ENCODE peak calls at places on chromosomes 2 and 18, in six cellular contexts. One of them, this sample, is unnamed.

GRCh38 chr2:133553838-133554408 is 14.3 kb downstream of the NCKAP5 start:
- DNase-seq in IMR-90: no peak
- DNase-seq in sigmoid colon: no peak
- DNase-seq in K562: no peak
- DNase-seq in heart left ventricle: no peak
- DNase-seq in stomach: no peak
- DNase-seq in this sample: no peak

GRCh38 chr2:221629478-221629877 is 57.4 kb upstream of the EPHA4 start:
- DNase-seq in stomach: no peak
- DNase-seq in IMR-90: peak; percentile 87
- DNase-seq in K562: no peak
- DNase-seq in heart left ventricle: no peak
- DNase-seq in sigmoid colon: no peak
- DNase-seq in this sample: peak; percentile 38

GRCh38 chr2:24822049-24822706 is 29.0 kb downstream of the CENPO start:
- DNase-seq in heart left ventricle: no peak
- DNase-seq in K562: no peak
- DNase-seq in stomach: peak; percentile 10
- DNase-seq in sigmoid colon: peak; percentile 36
- DNase-seq in IMR-90: no peak
- DNase-seq in this sample: no peak

GRCh38 chr2:195486520-195486919 is 170.5 kb upstream of the SLC39A10 start:
- DNase-seq in stomach: no peak
- DNase-seq in sigmoid colon: no peak
- DNase-seq in heart left ventricle: no peak
- DNase-seq in IMR-90: no peak
- DNase-seq in K562: no peak
- DNase-seq in this sample: no peak

GRCh38 chr2:240566203-240567136 is 1.8 kb upstream of the RNPEPL1 start:
- DNase-seq in IMR-90: peak; percentile 70
- DNase-seq in heart left ventricle: peak; percentile 96
- DNase-seq in K562: peak; percentile 84
- DNase-seq in sigmoid colon: peak; percentile 98
- DNase-seq in stomach: peak; percentile 97
- DNase-seq in this sample: peak; percentile 88

GRCh38 chr18:37160038-37160745 is 331.3 kb downstream of the KIAA1328 start:
- DNase-seq in stomach: no peak
- DNase-seq in sigmoid colon: no peak
- DNase-seq in K562: no peak
- DNase-seq in heart left ventricle: no peak
- DNase-seq in IMR-90: no peak
- DNase-seq in this sample: no peak

GRCh38 chr2:133140620-133141019 is 427.6 kb downstream of the NCKAP5 start:
- DNase-seq in sigmoid colon: no peak
- DNase-seq in heart left ventricle: no peak
- DNase-seq in stomach: no peak
- DNase-seq in K562: no peak
- DNase-seq in IMR-90: no peak
- DNase-seq in this sample: no peak

GRCh38 chr2:68646303-68646702 is 2.9 kb downstream of the PROKR1 start:
- DNase-seq in IMR-90: no peak
- DNase-seq in sigmoid colon: no peak
- DNase-seq in stomach: no peak
- DNase-seq in heart left ventricle: no peak
- DNase-seq in K562: no peak
- DNase-seq in this sample: no peak

GRCh38 chr2:177549171-177549570 is 156.6 kb downstream of the AGPS start:
- DNase-seq in sigmoid colon: no peak
- DNase-seq in K562: no peak
- DNase-seq in stomach: no peak
- DNase-seq in IMR-90: no peak
- DNase-seq in heart left ventricle: no peak
- DNase-seq in this sample: no peak

GRCh38 chr2:10891391-10891790 is 20.3 kb upstream of the KCNF1 start:
- DNase-seq in sigmoid colon: no peak
- DNase-seq in heart left ventricle: no peak
- DNase-seq in stomach: no peak
- DNase-seq in K562: no peak
- DNase-seq in IMR-90: no peak
- DNase-seq in this sample: no peak

GRCh38 chr2:60106836-60107529 is 446.5 kb downstream of the BCL11A start:
- DNase-seq in stomach: no peak
- DNase-seq in IMR-90: no peak
- DNase-seq in sigmoid colon: no peak
- DNase-seq in K562: no peak
- DNase-seq in heart left ventricle: peak; percentile 78
- DNase-seq in this sample: no peak

GRCh38 chr2:120223034-120223912 is at the start of gene TMEM185B:
- DNase-seq in heart left ventricle: peak; percentile 92
- DNase-seq in IMR-90: peak; percentile 76
- DNase-seq in K562: peak; percentile 96
- DNase-seq in stomach: peak; percentile 92
- DNase-seq in sigmoid colon: peak; percentile 95
- DNase-seq in this sample: peak; percentile 95
- TF ChIP-seq POLR2A in heart left ventricle: no peak
- TF ChIP-seq POLR2A in IMR-90: peak; percentile 83
- TF ChIP-seq POLR2A in K562: peak; percentile 86
- TF ChIP-seq POLR2A in stomach: no peak
- TF ChIP-seq POLR2A in sigmoid colon: no peak
- TF ChIP-seq POLR2A in this sample: peak; percentile 75

GRCh38 chr2:98730851-98731708 is at the start of gene MGAT4A:
- DNase-seq in IMR-90: no peak
- DNase-seq in sigmoid colon: peak; percentile 90
- DNase-seq in K562: peak; percentile 83
- DNase-seq in stomach: peak; percentile 82
- DNase-seq in heart left ventricle: peak; percentile 88
- DNase-seq in this sample: peak; percentile 73
- TF ChIP-seq POLR2A in IMR-90: no peak
- TF ChIP-seq POLR2A in sigmoid colon: no peak
- TF ChIP-seq POLR2A in K562: no peak
- TF ChIP-seq POLR2A in stomach: no peak
- TF ChIP-seq POLR2A in heart left ventricle: no peak
- TF ChIP-seq POLR2A in this sample: peak; percentile 34

DNA sequence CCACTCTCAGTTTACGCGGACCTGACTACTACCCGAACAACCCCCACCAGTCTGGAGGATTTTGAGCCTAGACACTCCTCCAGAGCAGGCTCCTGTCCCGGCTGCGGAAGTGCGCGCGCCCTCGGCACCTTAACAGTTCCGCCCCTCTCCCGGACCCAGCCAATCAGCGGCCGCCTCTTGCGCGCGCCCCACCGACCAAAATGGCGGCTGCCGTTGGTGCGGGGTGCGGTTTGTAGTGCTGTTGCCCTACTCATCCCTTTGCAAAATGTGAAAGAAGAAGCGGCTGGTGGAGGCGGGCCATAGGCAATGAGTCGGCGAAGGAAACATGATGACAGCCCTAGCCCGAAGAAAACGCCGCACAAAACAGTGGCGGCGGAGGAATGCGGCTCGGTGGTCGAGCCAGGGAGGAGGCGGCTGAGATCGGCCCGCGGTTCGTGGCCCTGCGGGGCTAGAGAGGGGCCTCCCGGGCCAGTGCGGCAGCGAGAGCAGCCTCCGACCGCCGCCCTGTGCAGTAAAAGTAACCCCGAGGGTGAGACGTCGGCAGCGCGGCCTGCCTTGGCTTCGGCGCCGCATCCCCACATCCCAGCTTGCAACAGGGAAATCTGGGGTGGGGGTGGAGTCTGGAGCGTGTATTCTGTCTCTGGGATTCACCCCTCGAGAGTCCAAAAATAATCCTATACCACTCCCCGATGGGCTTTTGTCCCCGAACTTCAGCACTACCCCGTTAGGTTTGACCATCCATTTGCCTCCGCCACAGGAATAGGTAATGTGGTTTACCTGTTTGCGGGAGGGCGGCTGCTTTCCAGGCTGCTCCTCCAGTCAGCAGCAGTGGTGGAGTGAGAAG is at the start of gene ETAA1:
- DNase-seq in stomach: peak; percentile 93
- DNase-seq in heart left ventricle: peak; percentile 95
- DNase-seq in sigmoid colon: peak; percentile 97
- DNase-seq in K562: peak; percentile 98
- DNase-seq in IMR-90: peak; percentile 90
- DNase-seq in this sample: peak; percentile 70
- TF ChIP-seq POLR2A in stomach: no peak
- TF ChIP-seq POLR2A in heart left ventricle: no peak
- TF ChIP-seq POLR2A in sigmoid colon: peak; percentile 82
- TF ChIP-seq POLR2A in K562: peak; percentile 96
- TF ChIP-seq POLR2A in IMR-90: peak; percentile 83
- TF ChIP-seq POLR2A in this sample: peak; percentile 69

DNA sequence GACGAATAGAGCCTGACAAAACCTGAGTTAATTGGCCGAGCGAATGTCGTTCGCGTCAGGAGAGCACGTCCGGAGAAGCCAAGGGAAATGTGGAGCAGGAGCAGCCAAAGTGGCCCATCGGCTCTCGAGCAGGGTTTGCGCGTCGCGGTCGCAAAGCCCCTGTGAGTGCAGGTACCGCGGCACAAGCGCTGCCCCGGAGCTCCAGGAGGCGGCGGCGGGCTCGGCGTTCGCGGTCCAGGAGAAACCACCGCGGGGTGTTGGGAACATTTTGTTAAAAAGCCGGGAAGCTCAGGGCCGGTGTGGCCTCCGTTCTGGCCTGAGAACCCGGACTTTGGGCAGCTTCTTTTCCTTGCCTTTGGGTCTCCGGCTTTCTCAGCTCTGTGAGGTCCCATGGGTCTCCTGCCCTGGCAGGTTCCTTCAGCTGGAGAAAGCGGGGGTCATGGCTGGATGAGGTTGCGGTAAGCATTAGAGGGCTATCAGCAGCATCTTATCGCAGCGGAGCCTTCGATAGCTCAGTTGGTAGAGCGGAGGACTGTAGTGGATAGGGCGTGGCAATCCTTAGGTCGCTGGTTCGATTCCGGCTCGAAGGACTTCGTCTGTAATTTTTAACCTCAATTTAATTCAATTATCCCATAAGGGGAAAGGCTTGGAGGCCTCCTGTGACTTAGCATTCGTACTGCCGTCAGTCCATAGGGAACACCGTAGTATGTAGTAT is 1.0 kb upstream of the AGBL5 start:
- DNase-seq in stomach: peak; percentile 93
- DNase-seq in heart left ventricle: peak; percentile 80
- DNase-seq in IMR-90: peak; percentile 98
- DNase-seq in sigmoid colon: peak; percentile 96
- DNase-seq in K562: peak; percentile 74
- DNase-seq in this sample: peak; percentile 80
- TF ChIP-seq POLR2A in stomach: no peak
- TF ChIP-seq POLR2A in heart left ventricle: no peak
- TF ChIP-seq POLR2A in IMR-90: peak; percentile 98
- TF ChIP-seq POLR2A in sigmoid colon: no peak
- TF ChIP-seq POLR2A in K562: peak; percentile 72
- TF ChIP-seq POLR2A in this sample: peak; percentile 92